ENCODE peak calls at places on chromosome 17, in five cellular contexts. One of them, this sample, is unnamed.

GRCh38 chr17:59827721-59828477 is 64.8 kb downstream of the TUBD1 start:
- DNase-seq in hepatocyte: no peak
- DNase-seq in CD8-positive, alpha-beta memory T cell: no peak
- DNase-seq in CD4-positive, alpha-beta T cell: no peak
- DNase-seq in caudate nucleus: no peak
- DNase-seq in this sample: no peak

GRCh38 chr17:61536417-61536955 is 54.5 kb downstream of the NACA2 start:
- DNase-seq in hepatocyte: no peak
- DNase-seq in caudate nucleus: no peak
- DNase-seq in CD4-positive, alpha-beta T cell: no peak
- DNase-seq in CD8-positive, alpha-beta memory T cell: no peak
- DNase-seq in this sample: no peak

GRCh38 chr17:43356999-43357398 is 41.8 kb upstream of the ARL4D start:
- DNase-seq in CD8-positive, alpha-beta memory T cell: no peak
- DNase-seq in caudate nucleus: no peak
- DNase-seq in hepatocyte: no peak
- DNase-seq in CD4-positive, alpha-beta T cell: no peak
- DNase-seq in this sample: no peak

GRCh38 chr17:69637399-69638165 is 223.1 kb downstream of the MAP2K6 start:
- DNase-seq in hepatocyte: no peak
- DNase-seq in CD8-positive, alpha-beta memory T cell: no peak
- DNase-seq in CD4-positive, alpha-beta T cell: no peak
- DNase-seq in caudate nucleus: no peak
- DNase-seq in this sample: no peak

GRCh38 chr17:28613916-28614315 is at the start of gene RSKR:
- DNase-seq in CD4-positive, alpha-beta T cell: no peak
- DNase-seq in caudate nucleus: peak; percentile 14
- DNase-seq in CD8-positive, alpha-beta memory T cell: no peak
- DNase-seq in hepatocyte: no peak
- DNase-seq in this sample: no peak

GRCh38 chr17:56262854-56263253 is 109.6 kb downstream of the ANKFN1 start:
- DNase-seq in CD8-positive, alpha-beta memory T cell: no peak
- DNase-seq in hepatocyte: no peak
- DNase-seq in CD4-positive, alpha-beta T cell: no peak
- DNase-seq in caudate nucleus: no peak
- DNase-seq in this sample: no peak

GRCh38 chr17:72134560-72135399 is 14.0 kb downstream of the SOX9 start:
- DNase-seq in CD8-positive, alpha-beta memory T cell: no peak
- DNase-seq in hepatocyte: no peak
- DNase-seq in caudate nucleus: no peak
- DNase-seq in CD4-positive, alpha-beta T cell: no peak
- DNase-seq in this sample: no peak

GRCh38 chr17:81396722-81397313 is 1.6 kb downstream of the BAHCC1 start:
- DNase-seq in caudate nucleus: peak; percentile 44
- DNase-seq in hepatocyte: no peak
- DNase-seq in CD4-positive, alpha-beta T cell: peak; percentile 49
- DNase-seq in CD8-positive, alpha-beta memory T cell: no peak
- DNase-seq in this sample: no peak

GRCh38 chr17:33438136-33438535 is 145.0 kb upstream of the ASIC2 start:
- DNase-seq in CD8-positive, alpha-beta memory T cell: no peak
- DNase-seq in caudate nucleus: no peak
- DNase-seq in hepatocyte: peak; percentile 26
- DNase-seq in CD4-positive, alpha-beta T cell: no peak
- DNase-seq in this sample: no peak

GRCh38 chr17:66451188-66452149 is 149.1 kb downstream of the PRKCA start:
- DNase-seq in CD8-positive, alpha-beta memory T cell: no peak
- DNase-seq in CD4-positive, alpha-beta T cell: no peak
- DNase-seq in caudate nucleus: no peak
- DNase-seq in hepatocyte: peak; percentile 55
- DNase-seq in this sample: no peak

GRCh38 chr17:83203073-83203471 is 123.7 kb downstream of the METRNL start:
- DNase-seq in caudate nucleus: no peak
- DNase-seq in CD4-positive, alpha-beta T cell: peak; percentile 19
- DNase-seq in CD8-positive, alpha-beta memory T cell: peak; percentile 43
- DNase-seq in hepatocyte: peak; percentile 53
- DNase-seq in this sample: no peak

GRCh38 chr17:83081561-83082201 is 2.3 kb downstream of the METRNL start:
- DNase-seq in CD4-positive, alpha-beta T cell: no peak
- DNase-seq in caudate nucleus: no peak
- DNase-seq in CD8-positive, alpha-beta memory T cell: peak; percentile 69
- DNase-seq in hepatocyte: peak; percentile 86
- DNase-seq in this sample: no peak

GRCh38 chr17:74130276-74130675 is 73.2 kb upstream of the RPL38 start:
- DNase-seq in hepatocyte: no peak
- DNase-seq in CD4-positive, alpha-beta T cell: no peak
- DNase-seq in CD8-positive, alpha-beta memory T cell: no peak
- DNase-seq in caudate nucleus: no peak
- DNase-seq in this sample: no peak

GRCh38 chr17:57889252-57889651 is 39.4 kb upstream of the MRPS23 start:
- DNase-seq in caudate nucleus: no peak
- DNase-seq in hepatocyte: no peak
- DNase-seq in CD8-positive, alpha-beta memory T cell: no peak
- DNase-seq in CD4-positive, alpha-beta T cell: no peak
- DNase-seq in this sample: no peak

GRCh38 chr17:67679225-67679624 is 38.5 kb upstream of the NOL11 start:
- DNase-seq in caudate nucleus: no peak
- DNase-seq in CD4-positive, alpha-beta T cell: no peak
- DNase-seq in CD8-positive, alpha-beta memory T cell: no peak
- DNase-seq in hepatocyte: no peak
- DNase-seq in this sample: no peak

GRCh38 chr17:37365589-37365988 is 10.2 kb upstream of the C17orf78 start:
- DNase-seq in caudate nucleus: no peak
- DNase-seq in CD4-positive, alpha-beta T cell: no peak
- DNase-seq in CD8-positive, alpha-beta memory T cell: no peak
- DNase-seq in hepatocyte: no peak
- DNase-seq in this sample: no peak

GRCh38 chr17:38742431-38743308 is 5.5 kb downstream of the PCGF2 start:
- DNase-seq in hepatocyte: peak; percentile 86
- DNase-seq in CD4-positive, alpha-beta T cell: no peak
- DNase-seq in caudate nucleus: no peak
- DNase-seq in CD8-positive, alpha-beta memory T cell: no peak
- DNase-seq in this sample: no peak

GRCh38 chr17:6303664-6304063 is 131.3 kb downstream of the AIPL1 start:
- DNase-seq in CD8-positive, alpha-beta memory T cell: no peak
- DNase-seq in caudate nucleus: no peak
- DNase-seq in hepatocyte: peak; percentile 69
- DNase-seq in CD4-positive, alpha-beta T cell: no peak
- DNase-seq in this sample: no peak

GRCh38 chr17:68709995-68710780 is 109.0 kb upstream of the FAM20A start:
- DNase-seq in hepatocyte: no peak
- DNase-seq in caudate nucleus: no peak
- DNase-seq in CD4-positive, alpha-beta T cell: no peak
- DNase-seq in CD8-positive, alpha-beta memory T cell: no peak
- DNase-seq in this sample: no peak

GRCh38 chr17:64156670-64157069 is 26.7 kb upstream of the ERN1 start:
- DNase-seq in hepatocyte: no peak
- DNase-seq in caudate nucleus: no peak
- DNase-seq in CD4-positive, alpha-beta T cell: no peak
- DNase-seq in CD8-positive, alpha-beta memory T cell: no peak
- DNase-seq in this sample: no peak

GRCh38 chr17:50196826-50197225 is 4.6 kb downstream of the COL1A1 start:
- DNase-seq in CD8-positive, alpha-beta memory T cell: no peak
- DNase-seq in caudate nucleus: no peak
- DNase-seq in CD4-positive, alpha-beta T cell: no peak
- DNase-seq in hepatocyte: no peak
- DNase-seq in this sample: no peak
- H3K27ac ChIP-seq in CD8-positive, alpha-beta memory T cell: no peak overlapping the region
- H3K27ac ChIP-seq in caudate nucleus: no peak overlapping the region
- H3K27ac ChIP-seq in CD4-positive, alpha-beta T cell: no peak overlapping the region
- H3K27ac ChIP-seq in hepatocyte: peak overlapping the region; percentile 88
- H3K27ac ChIP-seq in this sample: no peak overlapping the region

GRCh38 chr17:3006801-3007200 is 56.6 kb downstream of the OR1D5 start:
- DNase-seq in caudate nucleus: no peak
- DNase-seq in hepatocyte: no peak
- DNase-seq in CD4-positive, alpha-beta T cell: no peak
- DNase-seq in CD8-positive, alpha-beta memory T cell: no peak
- DNase-seq in this sample: no peak
- H3K27ac ChIP-seq in caudate nucleus: no peak overlapping the region
- H3K27ac ChIP-seq in hepatocyte: no peak overlapping the region
- H3K27ac ChIP-seq in CD4-positive, alpha-beta T cell: no peak overlapping the region
- H3K27ac ChIP-seq in CD8-positive, alpha-beta memory T cell: no peak overlapping the region
- H3K27ac ChIP-seq in this sample: no peak overlapping the region

DNA sequence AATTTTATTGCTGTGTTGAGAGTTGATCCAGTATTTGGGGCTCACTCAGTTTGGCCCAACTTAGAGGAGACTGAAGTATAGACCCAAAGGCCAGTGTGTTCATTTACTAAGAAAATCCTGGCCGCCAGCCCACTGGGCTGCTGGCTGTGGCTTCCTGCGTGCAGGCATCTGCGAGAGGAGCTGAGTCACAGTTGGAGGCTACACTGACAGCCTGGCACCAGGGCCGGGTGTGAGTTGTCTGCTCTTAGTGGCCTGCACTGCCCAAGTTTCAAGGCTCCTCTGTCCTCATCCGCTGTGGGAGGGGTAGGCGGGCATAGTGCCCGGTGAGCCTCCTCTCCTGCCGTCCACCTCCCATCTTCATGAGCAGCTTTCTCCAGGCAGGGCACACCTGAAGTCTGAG is 54.2 kb downstream of the PLD6 start:
- DNase-seq in CD8-positive, alpha-beta memory T cell: no peak
- DNase-seq in CD4-positive, alpha-beta T cell: no peak
- DNase-seq in caudate nucleus: peak; percentile 33
- DNase-seq in hepatocyte: peak; percentile 32
- DNase-seq in this sample: peak; percentile 71
- H3K27ac ChIP-seq in CD8-positive, alpha-beta memory T cell: no peak overlapping the region
- H3K27ac ChIP-seq in CD4-positive, alpha-beta T cell: no peak overlapping the region
- H3K27ac ChIP-seq in caudate nucleus: peak overlapping the region; percentile 74
- H3K27ac ChIP-seq in hepatocyte: no peak overlapping the region
- H3K27ac ChIP-seq in this sample: peak overlapping the region; percentile 46

DNA sequence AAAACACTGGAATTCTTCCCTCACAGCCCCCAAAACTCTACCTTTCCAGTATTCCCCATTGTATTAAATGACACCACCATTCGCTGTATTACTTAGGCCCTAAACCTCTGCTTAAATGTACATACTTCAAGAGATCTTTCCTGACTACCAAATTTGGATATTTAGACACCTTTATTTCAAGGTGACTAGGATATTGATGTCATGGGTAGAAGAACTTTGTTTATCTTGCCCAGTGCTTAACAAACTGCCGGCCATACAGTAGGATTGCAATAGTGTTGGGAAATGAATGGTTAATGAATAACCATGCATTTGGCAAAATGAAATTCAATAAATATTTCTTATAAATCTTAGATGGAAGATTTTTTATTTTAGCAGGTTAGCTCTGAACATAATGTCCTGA is 86.2 kb upstream of the CA10 start:
- DNase-seq in CD8-positive, alpha-beta memory T cell: no peak
- DNase-seq in hepatocyte: no peak
- DNase-seq in caudate nucleus: no peak
- DNase-seq in CD4-positive, alpha-beta T cell: no peak
- DNase-seq in this sample: no peak
- H3K27ac ChIP-seq in CD8-positive, alpha-beta memory T cell: no peak overlapping the region
- H3K27ac ChIP-seq in hepatocyte: no peak overlapping the region
- H3K27ac ChIP-seq in caudate nucleus: no peak overlapping the region
- H3K27ac ChIP-seq in CD4-positive, alpha-beta T cell: no peak overlapping the region
- H3K27ac ChIP-seq in this sample: no peak overlapping the region

This sample was measured in substantia nigra.